ENCODE peak calls at places on chromosome 6, in nine cellular contexts. One of them, this sample, is unnamed.

GRCh38 chr6:122476131-122476530 is 4.5 kb upstream of the SERINC1 start:
- DNase-seq in transverse colon: no peak
- DNase-seq in H1: no peak
- DNase-seq in upper lobe of left lung: no peak
- DNase-seq in HepG2: peak; percentile 24
- DNase-seq in ovary: no peak
- DNase-seq in adrenal gland: no peak
- DNase-seq in uterus: no peak
- DNase-seq in IMR-90: peak; percentile 33
- DNase-seq in this sample: no peak

GRCh38 chr6:27478706-27479318 is 5.9 kb upstream of the ZNF184 start:
- DNase-seq in transverse colon: peak; percentile 92
- DNase-seq in H1: peak; percentile 92
- DNase-seq in upper lobe of left lung: no peak
- DNase-seq in HepG2: peak; percentile 87
- DNase-seq in ovary: peak; percentile 94
- DNase-seq in adrenal gland: peak; percentile 90
- DNase-seq in uterus: peak; percentile 96
- DNase-seq in IMR-90: peak; percentile 94
- DNase-seq in this sample: peak; percentile 51

GRCh38 chr6:154510144-154510905 is at the start of gene CNKSR3:
- DNase-seq in transverse colon: peak; percentile 81
- DNase-seq in H1: peak; percentile 87
- DNase-seq in upper lobe of left lung: peak; percentile 93
- DNase-seq in HepG2: peak; percentile 95
- DNase-seq in ovary: peak; percentile 93
- DNase-seq in adrenal gland: peak; percentile 88
- DNase-seq in uterus: peak; percentile 94
- DNase-seq in IMR-90: peak; percentile 95
- DNase-seq in this sample: peak; percentile 35

GRCh38 chr6:692356-692851 is 535 bp downstream of the EXOC2 start:
- DNase-seq in transverse colon: peak; percentile 64
- DNase-seq in H1: peak; percentile 86
- DNase-seq in upper lobe of left lung: peak; percentile 91
- DNase-seq in HepG2: peak; percentile 45
- DNase-seq in ovary: no peak
- DNase-seq in adrenal gland: peak; percentile 41
- DNase-seq in uterus: no peak
- DNase-seq in IMR-90: peak; percentile 34
- DNase-seq in this sample: peak; percentile 56

GRCh38 chr6:113057567-113058053 is 710.5 kb downstream of the RFPL4B start:
- DNase-seq in transverse colon: no peak
- DNase-seq in H1: no peak
- DNase-seq in upper lobe of left lung: no peak
- DNase-seq in HepG2: no peak
- DNase-seq in ovary: no peak
- DNase-seq in adrenal gland: no peak
- DNase-seq in uterus: no peak
- DNase-seq in IMR-90: peak; percentile 50
- DNase-seq in this sample: no peak

GRCh38 chr6:4941782-4942672 is 61.8 kb downstream of the RPP40 start:
- DNase-seq in transverse colon: no peak
- DNase-seq in H1: no peak
- DNase-seq in upper lobe of left lung: no peak
- DNase-seq in HepG2: peak; percentile 78
- DNase-seq in ovary: no peak
- DNase-seq in adrenal gland: peak; percentile 72
- DNase-seq in uterus: peak; percentile 78
- DNase-seq in IMR-90: peak; percentile 96
- DNase-seq in this sample: peak; percentile 77

GRCh38 chr6:83884523-83884922 is 25.0 kb downstream of the CYB5R4 start:
- DNase-seq in transverse colon: no peak
- DNase-seq in H1: no peak
- DNase-seq in upper lobe of left lung: no peak
- DNase-seq in HepG2: peak; percentile 27
- DNase-seq in ovary: no peak
- DNase-seq in adrenal gland: no peak
- DNase-seq in uterus: no peak
- DNase-seq in IMR-90: peak; percentile 58
- DNase-seq in this sample: peak; percentile 9

GRCh38 chr6:38713812-38714211 is 1.3 kb upstream of the DNAH8 start:
- DNase-seq in transverse colon: peak; percentile 34
- DNase-seq in H1: no peak
- DNase-seq in upper lobe of left lung: no peak
- DNase-seq in HepG2: no peak
- DNase-seq in ovary: no peak
- DNase-seq in adrenal gland: no peak
- DNase-seq in uterus: no peak
- DNase-seq in IMR-90: no peak
- DNase-seq in this sample: no peak

GRCh38 chr6:43275782-43276179 is 22.3 kb upstream of the SLC22A7 start:
- DNase-seq in transverse colon: no peak
- DNase-seq in H1: no peak
- DNase-seq in upper lobe of left lung: peak; percentile 52
- DNase-seq in HepG2: no peak
- DNase-seq in ovary: no peak
- DNase-seq in adrenal gland: no peak
- DNase-seq in uterus: no peak
- DNase-seq in IMR-90: no peak
- DNase-seq in this sample: no peak

GRCh38 chr6:43274916-43275597 is 23.0 kb upstream of the SLC22A7 start:
- DNase-seq in transverse colon: peak; percentile 82
- DNase-seq in H1: no peak
- DNase-seq in upper lobe of left lung: peak; percentile 90
- DNase-seq in HepG2: peak; percentile 67
- DNase-seq in ovary: no peak
- DNase-seq in adrenal gland: no peak
- DNase-seq in uterus: no peak
- DNase-seq in IMR-90: no peak
- DNase-seq in this sample: no peak

GRCh38 chr6:43277643-43278523 is 20.2 kb upstream of the SLC22A7 start:
- DNase-seq in transverse colon: peak; percentile 89
- DNase-seq in H1: no peak
- DNase-seq in upper lobe of left lung: no peak
- DNase-seq in HepG2: peak; percentile 80
- DNase-seq in ovary: no peak
- DNase-seq in adrenal gland: no peak
- DNase-seq in uterus: no peak
- DNase-seq in IMR-90: peak; percentile 10
- DNase-seq in this sample: peak; percentile 47

GRCh38 chr6:43277083-43277642 is 20.9 kb upstream of the SLC22A7 start:
- DNase-seq in transverse colon: no peak
- DNase-seq in H1: no peak
- DNase-seq in upper lobe of left lung: peak; percentile 36
- DNase-seq in HepG2: no peak
- DNase-seq in ovary: no peak
- DNase-seq in adrenal gland: no peak
- DNase-seq in uterus: no peak
- DNase-seq in IMR-90: no peak
- DNase-seq in this sample: no peak

DNA sequence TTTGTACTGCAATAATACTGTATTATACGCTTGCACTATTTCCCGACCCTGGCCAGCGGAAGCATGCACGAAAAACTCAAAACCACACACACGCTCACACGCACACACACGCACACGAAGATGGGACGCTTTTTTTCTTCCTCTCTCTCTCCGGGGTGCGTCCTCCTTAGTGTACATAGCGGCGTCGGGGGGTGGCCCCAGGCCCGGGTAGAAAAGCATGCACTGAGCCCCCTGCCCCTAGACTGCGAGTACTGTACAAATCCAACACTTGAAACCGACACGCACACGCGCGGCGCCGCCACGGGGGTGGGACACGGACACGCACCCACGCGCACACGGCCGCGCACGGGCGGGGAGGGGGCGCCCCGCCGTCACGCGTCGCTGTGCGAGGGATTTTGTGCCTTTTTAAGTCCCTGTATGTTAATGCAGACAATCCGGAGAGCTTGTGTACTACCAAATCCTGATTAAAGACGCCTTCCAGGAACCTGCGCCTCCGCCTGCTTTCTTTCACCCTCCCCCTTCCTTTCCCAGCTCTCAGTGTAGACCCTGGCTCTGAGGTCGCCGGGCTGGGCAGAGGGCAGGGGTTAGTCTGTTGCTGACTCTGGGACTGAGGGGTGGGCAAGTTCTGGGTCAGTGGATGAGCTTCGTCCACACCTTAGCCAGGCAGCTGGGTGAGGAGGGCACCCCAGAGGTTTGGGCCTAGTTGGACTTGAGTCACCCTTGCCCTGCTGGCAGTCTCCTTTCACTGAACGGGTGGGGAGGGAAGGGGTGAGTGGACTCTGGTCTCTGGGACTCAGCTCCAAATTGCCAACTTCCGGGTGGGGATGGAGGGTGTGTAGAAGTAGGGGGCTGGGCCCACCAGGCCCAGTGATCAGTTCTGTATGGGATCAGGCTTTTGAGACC is 21.6 kb upstream of the SLC22A7 start:
- DNase-seq in transverse colon: peak; percentile 75
- DNase-seq in H1: no peak
- DNase-seq in upper lobe of left lung: peak; percentile 84
- DNase-seq in HepG2: peak; percentile 82
- DNase-seq in ovary: no peak
- DNase-seq in adrenal gland: no peak
- DNase-seq in uterus: no peak
- DNase-seq in IMR-90: no peak
- DNase-seq in this sample: no peak
- TF ChIP-seq POLR2A in transverse colon: no peak
- TF ChIP-seq POLR2A in H1: no peak
- TF ChIP-seq POLR2A in upper lobe of left lung: no peak
- TF ChIP-seq POLR2A in HepG2: no peak
- TF ChIP-seq POLR2A in ovary: no peak
- TF ChIP-seq POLR2A in adrenal gland: no peak
- TF ChIP-seq POLR2A in uterus: no peak
- TF ChIP-seq POLR2A in IMR-90: no peak
- TF ChIP-seq POLR2A in this sample: no peak

GRCh38 chr6:43171284-43172126 is 436 bp downstream of the SRF start:
- DNase-seq in transverse colon: peak; percentile 22
- DNase-seq in H1: peak; percentile 64
- DNase-seq in upper lobe of left lung: peak; percentile 97
- DNase-seq in HepG2: no peak
- DNase-seq in ovary: no peak
- DNase-seq in adrenal gland: peak; percentile 44
- DNase-seq in uterus: no peak
- DNase-seq in IMR-90: no peak
- DNase-seq in this sample: peak; percentile 90
- TF ChIP-seq POLR2A in transverse colon: peak; percentile 56
- TF ChIP-seq POLR2A in H1: no peak
- TF ChIP-seq POLR2A in upper lobe of left lung: peak; percentile 63
- TF ChIP-seq POLR2A in HepG2: no peak
- TF ChIP-seq POLR2A in ovary: peak; percentile 66
- TF ChIP-seq POLR2A in adrenal gland: peak; percentile 76
- TF ChIP-seq POLR2A in uterus: peak; percentile 94
- TF ChIP-seq POLR2A in IMR-90: peak; percentile 12
- TF ChIP-seq POLR2A in this sample: peak; percentile 47

GRCh38 chr6:35919085-35919826 is 1.6 kb downstream of the SRPK1 start:
- DNase-seq in transverse colon: no peak
- DNase-seq in H1: no peak
- DNase-seq in upper lobe of left lung: no peak
- DNase-seq in HepG2: peak; percentile 75
- DNase-seq in ovary: no peak
- DNase-seq in adrenal gland: no peak
- DNase-seq in uterus: no peak
- DNase-seq in IMR-90: peak; percentile 57
- DNase-seq in this sample: peak; percentile 12

GRCh38 chr6:35919827-35920751 is 809 bp downstream of the SRPK1 start:
- DNase-seq in transverse colon: peak; percentile 65
- DNase-seq in H1: peak; percentile 66
- DNase-seq in upper lobe of left lung: peak; percentile 71
- DNase-seq in HepG2: peak; percentile 56
- DNase-seq in ovary: no peak
- DNase-seq in adrenal gland: peak; percentile 27
- DNase-seq in uterus: no peak
- DNase-seq in IMR-90: peak; percentile 78
- DNase-seq in this sample: peak; percentile 45

GRCh38 chr6:35922139-35922554 is 1.2 kb upstream of the SRPK1 start:
- DNase-seq in transverse colon: peak; percentile 37
- DNase-seq in H1: no peak
- DNase-seq in upper lobe of left lung: no peak
- DNase-seq in HepG2: peak; percentile 54
- DNase-seq in ovary: no peak
- DNase-seq in adrenal gland: no peak
- DNase-seq in uterus: no peak
- DNase-seq in IMR-90: no peak
- DNase-seq in this sample: no peak

GRCh38 chr6:35924146-35924545 is 3.2 kb upstream of the SRPK1 start:
- DNase-seq in transverse colon: no peak
- DNase-seq in H1: no peak
- DNase-seq in upper lobe of left lung: no peak
- DNase-seq in HepG2: no peak
- DNase-seq in ovary: no peak
- DNase-seq in adrenal gland: no peak
- DNase-seq in uterus: no peak
- DNase-seq in IMR-90: no peak
- DNase-seq in this sample: no peak

GRCh38 chr6:35920793-35921732 is at the start of gene SRPK1:
- DNase-seq in transverse colon: peak; percentile 94
- DNase-seq in H1: peak; percentile 92
- DNase-seq in upper lobe of left lung: peak; percentile 97
- DNase-seq in HepG2: peak; percentile 87
- DNase-seq in ovary: peak; percentile 87
- DNase-seq in adrenal gland: peak; percentile 88
- DNase-seq in uterus: peak; percentile 80
- DNase-seq in IMR-90: peak; percentile 74
- DNase-seq in this sample: peak; percentile 95
- TF ChIP-seq POLR2A in transverse colon: peak; percentile 81
- TF ChIP-seq POLR2A in H1: peak; percentile 80
- TF ChIP-seq POLR2A in upper lobe of left lung: peak; percentile 73
- TF ChIP-seq POLR2A in HepG2: peak; percentile 97
- TF ChIP-seq POLR2A in ovary: no peak
- TF ChIP-seq POLR2A in adrenal gland: no peak
- TF ChIP-seq POLR2A in uterus: peak; percentile 74
- TF ChIP-seq POLR2A in IMR-90: peak; percentile 48
- TF ChIP-seq POLR2A in this sample: peak; percentile 94

DNA sequence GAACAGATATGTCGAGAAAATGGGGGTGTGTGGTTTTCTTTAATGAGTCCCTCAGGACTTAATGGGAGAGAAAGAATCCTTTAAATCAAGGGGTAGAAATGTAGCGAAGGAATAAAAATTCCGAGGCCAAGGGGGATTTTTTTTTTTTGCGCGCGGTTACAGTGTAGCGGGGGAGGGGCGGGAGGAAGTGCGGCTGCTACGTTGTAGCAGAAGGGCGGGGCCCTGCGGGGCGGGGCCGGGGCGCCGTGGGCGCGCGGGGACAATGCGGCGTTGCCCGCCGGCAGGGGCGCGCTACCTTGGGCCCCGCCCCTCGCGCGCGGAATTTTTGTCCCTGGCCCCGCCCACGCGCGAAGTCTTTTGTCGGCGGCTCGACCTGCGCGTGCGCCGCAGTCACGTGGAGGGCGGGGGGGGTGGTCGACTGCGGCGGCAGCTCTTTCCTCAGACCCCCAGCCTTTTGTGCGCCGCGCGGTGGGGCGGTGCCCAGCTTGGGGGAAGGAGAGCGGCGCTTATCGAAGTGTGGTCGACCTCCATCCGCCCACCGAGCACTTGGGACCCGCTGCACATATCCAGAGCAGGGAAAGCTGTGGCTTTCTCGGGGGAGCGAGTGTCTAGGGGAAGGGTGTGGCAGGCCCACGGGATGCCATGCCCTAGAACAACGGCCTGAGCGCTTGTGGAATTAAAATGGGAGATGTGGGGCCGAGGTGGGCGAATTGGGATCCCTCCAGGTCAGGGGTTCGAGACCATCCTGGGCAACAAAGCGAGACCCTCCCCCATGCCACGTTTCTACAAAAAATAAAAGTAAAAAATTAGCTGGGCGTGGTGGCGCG is 1.3 kb downstream of the TUBB start:
- DNase-seq in transverse colon: peak; percentile 94
- DNase-seq in H1: peak; percentile 91
- DNase-seq in upper lobe of left lung: peak; percentile 99
- DNase-seq in HepG2: peak; percentile 80
- DNase-seq in ovary: peak; percentile 93
- DNase-seq in adrenal gland: peak; percentile 94
- DNase-seq in uterus: peak; percentile 91
- DNase-seq in IMR-90: peak; percentile 87
- DNase-seq in this sample: no peak
- TF ChIP-seq POLR2A in transverse colon: no peak
- TF ChIP-seq POLR2A in H1: no peak
- TF ChIP-seq POLR2A in upper lobe of left lung: peak; percentile 29
- TF ChIP-seq POLR2A in HepG2: peak; percentile 62
- TF ChIP-seq POLR2A in ovary: no peak
- TF ChIP-seq POLR2A in adrenal gland: no peak
- TF ChIP-seq POLR2A in uterus: peak; percentile 67
- TF ChIP-seq POLR2A in IMR-90: peak; percentile 76
- TF ChIP-seq POLR2A in this sample: peak; percentile 41

This sample was measured in H54.